ENCODE peak calls at places on chromosomes 2 and 18, in ten cellular contexts. One of them, this sample, is unnamed.

GRCh38 chr2:9112079-9112721 is 94.4 kb upstream of the ASAP2 start:
- DNase-seq in activated CD8-positive, alpha-beta memory T cell treated with anti-CD3 and anti-CD28 coated beads for 24 hours: no peak
- DNase-seq in type B pancreatic cell: no peak
- DNase-seq in naive thymus-derived CD8-positive, alpha-beta T cell: no peak
- DNase-seq in RPMI8226: no peak
- DNase-seq in Caki2: peak; percentile 77
- DNase-seq in activated T-cell treated with anti-CD3 and anti-CD28 coated beads, Interleukin-2, amount 50 U/mL, for 48 hours: no peak
- DNase-seq in Calu3: peak; percentile 47
- DNase-seq in stimulated activated CD4-positive, alpha-beta T cell treated with anti-CD3 and anti-CD28 coated beads, Interleukin-4, amount 100 ng/mL, for 24 hours: no peak
- DNase-seq in NCI-H82: no peak
- DNase-seq in this sample: no peak

GRCh38 chr18:79954791-79955190 is 3.3 kb upstream of the SLC66A2 start:
- DNase-seq in activated CD8-positive, alpha-beta memory T cell treated with anti-CD3 and anti-CD28 coated beads for 24 hours: peak; percentile 43
- DNase-seq in type B pancreatic cell: peak; percentile 40
- DNase-seq in naive thymus-derived CD8-positive, alpha-beta T cell: no peak
- DNase-seq in RPMI8226: no peak
- DNase-seq in Caki2: no peak
- DNase-seq in activated T-cell treated with anti-CD3 and anti-CD28 coated beads, Interleukin-2, amount 50 U/mL, for 48 hours: no peak
- DNase-seq in Calu3: no peak
- DNase-seq in stimulated activated CD4-positive, alpha-beta T cell treated with anti-CD3 and anti-CD28 coated beads, Interleukin-4, amount 100 ng/mL, for 24 hours: no peak
- DNase-seq in NCI-H82: no peak
- DNase-seq in this sample: no peak

GRCh38 chr2:151481744-151482143 is 72.0 kb downstream of the RIF1 start:
- DNase-seq in activated CD8-positive, alpha-beta memory T cell treated with anti-CD3 and anti-CD28 coated beads for 24 hours: no peak
- DNase-seq in type B pancreatic cell: no peak
- DNase-seq in naive thymus-derived CD8-positive, alpha-beta T cell: no peak
- DNase-seq in RPMI8226: no peak
- DNase-seq in Caki2: no peak
- DNase-seq in activated T-cell treated with anti-CD3 and anti-CD28 coated beads, Interleukin-2, amount 50 U/mL, for 48 hours: peak; percentile 31
- DNase-seq in Calu3: no peak
- DNase-seq in stimulated activated CD4-positive, alpha-beta T cell treated with anti-CD3 and anti-CD28 coated beads, Interleukin-4, amount 100 ng/mL, for 24 hours: peak; percentile 40
- DNase-seq in NCI-H82: no peak
- DNase-seq in this sample: no peak

GRCh38 chr2:210128961-210129360 is 42.2 kb downstream of the KANSL1L start:
- DNase-seq in activated CD8-positive, alpha-beta memory T cell treated with anti-CD3 and anti-CD28 coated beads for 24 hours: no peak
- DNase-seq in type B pancreatic cell: no peak
- DNase-seq in naive thymus-derived CD8-positive, alpha-beta T cell: no peak
- DNase-seq in RPMI8226: no peak
- DNase-seq in Caki2: no peak
- DNase-seq in activated T-cell treated with anti-CD3 and anti-CD28 coated beads, Interleukin-2, amount 50 U/mL, for 48 hours: no peak
- DNase-seq in Calu3: no peak
- DNase-seq in stimulated activated CD4-positive, alpha-beta T cell treated with anti-CD3 and anti-CD28 coated beads, Interleukin-4, amount 100 ng/mL, for 24 hours: no peak
- DNase-seq in NCI-H82: no peak
- DNase-seq in this sample: peak; percentile 77

GRCh38 chr18:25228410-25228809 is 123.6 kb downstream of the ZNF521 start:
- DNase-seq in activated CD8-positive, alpha-beta memory T cell treated with anti-CD3 and anti-CD28 coated beads for 24 hours: no peak
- DNase-seq in type B pancreatic cell: no peak
- DNase-seq in naive thymus-derived CD8-positive, alpha-beta T cell: no peak
- DNase-seq in RPMI8226: no peak
- DNase-seq in Caki2: no peak
- DNase-seq in activated T-cell treated with anti-CD3 and anti-CD28 coated beads, Interleukin-2, amount 50 U/mL, for 48 hours: no peak
- DNase-seq in Calu3: no peak
- DNase-seq in stimulated activated CD4-positive, alpha-beta T cell treated with anti-CD3 and anti-CD28 coated beads, Interleukin-4, amount 100 ng/mL, for 24 hours: no peak
- DNase-seq in NCI-H82: no peak
- DNase-seq in this sample: no peak

GRCh38 chr2:141863964-141864363 is 266.9 kb downstream of the LRP1B start:
- DNase-seq in activated CD8-positive, alpha-beta memory T cell treated with anti-CD3 and anti-CD28 coated beads for 24 hours: no peak
- DNase-seq in type B pancreatic cell: no peak
- DNase-seq in naive thymus-derived CD8-positive, alpha-beta T cell: no peak
- DNase-seq in RPMI8226: no peak
- DNase-seq in Caki2: no peak
- DNase-seq in activated T-cell treated with anti-CD3 and anti-CD28 coated beads, Interleukin-2, amount 50 U/mL, for 48 hours: no peak
- DNase-seq in Calu3: no peak
- DNase-seq in stimulated activated CD4-positive, alpha-beta T cell treated with anti-CD3 and anti-CD28 coated beads, Interleukin-4, amount 100 ng/mL, for 24 hours: no peak
- DNase-seq in NCI-H82: no peak
- DNase-seq in this sample: no peak

GRCh38 chr18:52070295-52070756 is 269.7 kb upstream of the DCC start:
- DNase-seq in activated CD8-positive, alpha-beta memory T cell treated with anti-CD3 and anti-CD28 coated beads for 24 hours: no peak
- DNase-seq in type B pancreatic cell: no peak
- DNase-seq in naive thymus-derived CD8-positive, alpha-beta T cell: no peak
- DNase-seq in RPMI8226: no peak
- DNase-seq in Caki2: peak; percentile 62
- DNase-seq in activated T-cell treated with anti-CD3 and anti-CD28 coated beads, Interleukin-2, amount 50 U/mL, for 48 hours: no peak
- DNase-seq in Calu3: no peak
- DNase-seq in stimulated activated CD4-positive, alpha-beta T cell treated with anti-CD3 and anti-CD28 coated beads, Interleukin-4, amount 100 ng/mL, for 24 hours: no peak
- DNase-seq in NCI-H82: no peak
- DNase-seq in this sample: no peak

GRCh38 chr2:143123911-143124310 is 5.3 kb upstream of the ARHGAP15 start:
- DNase-seq in activated CD8-positive, alpha-beta memory T cell treated with anti-CD3 and anti-CD28 coated beads for 24 hours: no peak
- DNase-seq in type B pancreatic cell: no peak
- DNase-seq in naive thymus-derived CD8-positive, alpha-beta T cell: no peak
- DNase-seq in RPMI8226: no peak
- DNase-seq in Caki2: no peak
- DNase-seq in activated T-cell treated with anti-CD3 and anti-CD28 coated beads, Interleukin-2, amount 50 U/mL, for 48 hours: no peak
- DNase-seq in Calu3: peak; percentile 9
- DNase-seq in stimulated activated CD4-positive, alpha-beta T cell treated with anti-CD3 and anti-CD28 coated beads, Interleukin-4, amount 100 ng/mL, for 24 hours: no peak
- DNase-seq in NCI-H82: no peak
- DNase-seq in this sample: no peak

GRCh38 chr2:24008672-24009366 is 1.1 kb upstream of the MFSD2B start:
- DNase-seq in activated CD8-positive, alpha-beta memory T cell treated with anti-CD3 and anti-CD28 coated beads for 24 hours: no peak
- DNase-seq in type B pancreatic cell: no peak
- DNase-seq in naive thymus-derived CD8-positive, alpha-beta T cell: no peak
- DNase-seq in RPMI8226: no peak
- DNase-seq in Caki2: peak; percentile 58
- DNase-seq in activated T-cell treated with anti-CD3 and anti-CD28 coated beads, Interleukin-2, amount 50 U/mL, for 48 hours: no peak
- DNase-seq in Calu3: no peak
- DNase-seq in stimulated activated CD4-positive, alpha-beta T cell treated with anti-CD3 and anti-CD28 coated beads, Interleukin-4, amount 100 ng/mL, for 24 hours: no peak
- DNase-seq in NCI-H82: no peak
- DNase-seq in this sample: no peak

GRCh38 chr18:79800353-79801180 is 2.8 kb downstream of the KCNG2 start:
- DNase-seq in activated CD8-positive, alpha-beta memory T cell treated with anti-CD3 and anti-CD28 coated beads for 24 hours: no peak
- DNase-seq in type B pancreatic cell: peak; percentile 68
- DNase-seq in naive thymus-derived CD8-positive, alpha-beta T cell: no peak
- DNase-seq in RPMI8226: no peak
- DNase-seq in Caki2: no peak
- DNase-seq in activated T-cell treated with anti-CD3 and anti-CD28 coated beads, Interleukin-2, amount 50 U/mL, for 48 hours: no peak
- DNase-seq in Calu3: no peak
- DNase-seq in stimulated activated CD4-positive, alpha-beta T cell treated with anti-CD3 and anti-CD28 coated beads, Interleukin-4, amount 100 ng/mL, for 24 hours: no peak
- DNase-seq in NCI-H82: no peak
- DNase-seq in this sample: no peak

GRCh38 chr2:149313512-149313972 is 16.8 kb upstream of the LYPD6 start:
- DNase-seq in activated CD8-positive, alpha-beta memory T cell treated with anti-CD3 and anti-CD28 coated beads for 24 hours: no peak
- DNase-seq in type B pancreatic cell: no peak
- DNase-seq in naive thymus-derived CD8-positive, alpha-beta T cell: peak; percentile 18
- DNase-seq in RPMI8226: peak; percentile 29
- DNase-seq in Caki2: peak; percentile 21
- DNase-seq in activated T-cell treated with anti-CD3 and anti-CD28 coated beads, Interleukin-2, amount 50 U/mL, for 48 hours: no peak
- DNase-seq in Calu3: peak; percentile 28
- DNase-seq in stimulated activated CD4-positive, alpha-beta T cell treated with anti-CD3 and anti-CD28 coated beads, Interleukin-4, amount 100 ng/mL, for 24 hours: no peak
- DNase-seq in NCI-H82: peak; percentile 70
- DNase-seq in this sample: peak; percentile 56

GRCh38 chr2:29459445-29460179 is 344.4 kb downstream of the CLIP4 start:
- DNase-seq in activated CD8-positive, alpha-beta memory T cell treated with anti-CD3 and anti-CD28 coated beads for 24 hours: no peak
- DNase-seq in type B pancreatic cell: no peak
- DNase-seq in naive thymus-derived CD8-positive, alpha-beta T cell: no peak
- DNase-seq in RPMI8226: no peak
- DNase-seq in Caki2: no peak
- DNase-seq in activated T-cell treated with anti-CD3 and anti-CD28 coated beads, Interleukin-2, amount 50 U/mL, for 48 hours: no peak
- DNase-seq in Calu3: no peak
- DNase-seq in stimulated activated CD4-positive, alpha-beta T cell treated with anti-CD3 and anti-CD28 coated beads, Interleukin-4, amount 100 ng/mL, for 24 hours: no peak
- DNase-seq in NCI-H82: no peak
- DNase-seq in this sample: no peak

GRCh38 chr2:200274116-200275075 is 32.1 kb upstream of the SPATS2L start:
- DNase-seq in activated CD8-positive, alpha-beta memory T cell treated with anti-CD3 and anti-CD28 coated beads for 24 hours: no peak
- DNase-seq in type B pancreatic cell: no peak
- DNase-seq in naive thymus-derived CD8-positive, alpha-beta T cell: no peak
- DNase-seq in RPMI8226: no peak
- DNase-seq in Caki2: no peak
- DNase-seq in activated T-cell treated with anti-CD3 and anti-CD28 coated beads, Interleukin-2, amount 50 U/mL, for 48 hours: no peak
- DNase-seq in Calu3: no peak
- DNase-seq in stimulated activated CD4-positive, alpha-beta T cell treated with anti-CD3 and anti-CD28 coated beads, Interleukin-4, amount 100 ng/mL, for 24 hours: no peak
- DNase-seq in NCI-H82: no peak
- DNase-seq in this sample: no peak

GRCh38 chr18:79380816-79381806 is 14.6 kb upstream of the NFATC1 start:
- DNase-seq in activated CD8-positive, alpha-beta memory T cell treated with anti-CD3 and anti-CD28 coated beads for 24 hours: peak; percentile 92
- DNase-seq in type B pancreatic cell: no peak
- DNase-seq in naive thymus-derived CD8-positive, alpha-beta T cell: peak; percentile 62
- DNase-seq in RPMI8226: peak; percentile 69
- DNase-seq in Caki2: peak; percentile 19
- DNase-seq in activated T-cell treated with anti-CD3 and anti-CD28 coated beads, Interleukin-2, amount 50 U/mL, for 48 hours: peak; percentile 86
- DNase-seq in Calu3: peak; percentile 68
- DNase-seq in stimulated activated CD4-positive, alpha-beta T cell treated with anti-CD3 and anti-CD28 coated beads, Interleukin-4, amount 100 ng/mL, for 24 hours: peak; percentile 80
- DNase-seq in NCI-H82: peak; percentile 57
- DNase-seq in this sample: no peak

GRCh38 chr18:49814147-49814499 is 790 bp upstream of the ACAA2 start:
- DNase-seq in activated CD8-positive, alpha-beta memory T cell treated with anti-CD3 and anti-CD28 coated beads for 24 hours: no peak
- DNase-seq in type B pancreatic cell: peak; percentile 76
- DNase-seq in naive thymus-derived CD8-positive, alpha-beta T cell: no peak
- DNase-seq in RPMI8226: peak; percentile 66
- DNase-seq in Caki2: peak; percentile 51
- DNase-seq in activated T-cell treated with anti-CD3 and anti-CD28 coated beads, Interleukin-2, amount 50 U/mL, for 48 hours: peak; percentile 77
- DNase-seq in Calu3: peak; percentile 41
- DNase-seq in stimulated activated CD4-positive, alpha-beta T cell treated with anti-CD3 and anti-CD28 coated beads, Interleukin-4, amount 100 ng/mL, for 24 hours: peak; percentile 52
- DNase-seq in NCI-H82: peak; percentile 86
- DNase-seq in this sample: no peak

GRCh38 chr2:239853121-239853520 is 172.0 kb downstream of the NDUFA10 start:
- DNase-seq in activated CD8-positive, alpha-beta memory T cell treated with anti-CD3 and anti-CD28 coated beads for 24 hours: no peak
- DNase-seq in type B pancreatic cell: peak; percentile 25
- DNase-seq in naive thymus-derived CD8-positive, alpha-beta T cell: no peak
- DNase-seq in RPMI8226: no peak
- DNase-seq in Caki2: no peak
- DNase-seq in activated T-cell treated with anti-CD3 and anti-CD28 coated beads, Interleukin-2, amount 50 U/mL, for 48 hours: no peak
- DNase-seq in Calu3: no peak
- DNase-seq in stimulated activated CD4-positive, alpha-beta T cell treated with anti-CD3 and anti-CD28 coated beads, Interleukin-4, amount 100 ng/mL, for 24 hours: no peak
- DNase-seq in NCI-H82: no peak
- DNase-seq in this sample: no peak

GRCh38 chr2:35081001-35081628 is 1274.5 kb upstream of the CRIM1 start:
- DNase-seq in activated CD8-positive, alpha-beta memory T cell treated with anti-CD3 and anti-CD28 coated beads for 24 hours: no peak
- DNase-seq in type B pancreatic cell: no peak
- DNase-seq in naive thymus-derived CD8-positive, alpha-beta T cell: no peak
- DNase-seq in RPMI8226: no peak
- DNase-seq in Caki2: no peak
- DNase-seq in activated T-cell treated with anti-CD3 and anti-CD28 coated beads, Interleukin-2, amount 50 U/mL, for 48 hours: no peak
- DNase-seq in Calu3: no peak
- DNase-seq in stimulated activated CD4-positive, alpha-beta T cell treated with anti-CD3 and anti-CD28 coated beads, Interleukin-4, amount 100 ng/mL, for 24 hours: no peak
- DNase-seq in NCI-H82: no peak
- DNase-seq in this sample: no peak

GRCh38 chr18:79987566-79987965 is 797 bp downstream of the TXNL4A start:
- DNase-seq in activated CD8-positive, alpha-beta memory T cell treated with anti-CD3 and anti-CD28 coated beads for 24 hours: no peak
- DNase-seq in type B pancreatic cell: no peak
- DNase-seq in naive thymus-derived CD8-positive, alpha-beta T cell: no peak
- DNase-seq in RPMI8226: no peak
- DNase-seq in Caki2: no peak
- DNase-seq in activated T-cell treated with anti-CD3 and anti-CD28 coated beads, Interleukin-2, amount 50 U/mL, for 48 hours: no peak
- DNase-seq in Calu3: no peak
- DNase-seq in stimulated activated CD4-positive, alpha-beta T cell treated with anti-CD3 and anti-CD28 coated beads, Interleukin-4, amount 100 ng/mL, for 24 hours: no peak
- DNase-seq in NCI-H82: no peak
- DNase-seq in this sample: no peak

GRCh38 chr2:51028829-51029228 is 3.1 kb downstream of the NRXN1 start:
- DNase-seq in activated CD8-positive, alpha-beta memory T cell treated with anti-CD3 and anti-CD28 coated beads for 24 hours: no peak
- DNase-seq in type B pancreatic cell: no peak
- DNase-seq in naive thymus-derived CD8-positive, alpha-beta T cell: no peak
- DNase-seq in RPMI8226: no peak
- DNase-seq in Caki2: no peak
- DNase-seq in activated T-cell treated with anti-CD3 and anti-CD28 coated beads, Interleukin-2, amount 50 U/mL, for 48 hours: no peak
- DNase-seq in Calu3: no peak
- DNase-seq in stimulated activated CD4-positive, alpha-beta T cell treated with anti-CD3 and anti-CD28 coated beads, Interleukin-4, amount 100 ng/mL, for 24 hours: no peak
- DNase-seq in NCI-H82: no peak
- DNase-seq in this sample: no peak

GRCh38 chr18:44732604-44733003 is 51.9 kb downstream of the SETBP1 start:
- DNase-seq in activated CD8-positive, alpha-beta memory T cell treated with anti-CD3 and anti-CD28 coated beads for 24 hours: peak; percentile 13
- DNase-seq in type B pancreatic cell: no peak
- DNase-seq in naive thymus-derived CD8-positive, alpha-beta T cell: no peak
- DNase-seq in RPMI8226: no peak
- DNase-seq in Caki2: no peak
- DNase-seq in activated T-cell treated with anti-CD3 and anti-CD28 coated beads, Interleukin-2, amount 50 U/mL, for 48 hours: no peak
- DNase-seq in Calu3: no peak
- DNase-seq in stimulated activated CD4-positive, alpha-beta T cell treated with anti-CD3 and anti-CD28 coated beads, Interleukin-4, amount 100 ng/mL, for 24 hours: no peak
- DNase-seq in NCI-H82: no peak
- DNase-seq in this sample: no peak

GRCh38 chr18:35463837-35464236 is 33.9 kb downstream of the INO80C start:
- DNase-seq in activated CD8-positive, alpha-beta memory T cell treated with anti-CD3 and anti-CD28 coated beads for 24 hours: no peak
- DNase-seq in type B pancreatic cell: no peak
- DNase-seq in naive thymus-derived CD8-positive, alpha-beta T cell: no peak
- DNase-seq in RPMI8226: no peak
- DNase-seq in Caki2: no peak
- DNase-seq in activated T-cell treated with anti-CD3 and anti-CD28 coated beads, Interleukin-2, amount 50 U/mL, for 48 hours: no peak
- DNase-seq in Calu3: no peak
- DNase-seq in stimulated activated CD4-positive, alpha-beta T cell treated with anti-CD3 and anti-CD28 coated beads, Interleukin-4, amount 100 ng/mL, for 24 hours: no peak
- DNase-seq in NCI-H82: no peak
- DNase-seq in this sample: no peak

GRCh38 chr2:6480514-6480913 is 385.2 kb downstream of the CMPK2 start:
- DNase-seq in activated CD8-positive, alpha-beta memory T cell treated with anti-CD3 and anti-CD28 coated beads for 24 hours: no peak
- DNase-seq in type B pancreatic cell: no peak
- DNase-seq in naive thymus-derived CD8-positive, alpha-beta T cell: no peak
- DNase-seq in RPMI8226: no peak
- DNase-seq in Caki2: no peak
- DNase-seq in activated T-cell treated with anti-CD3 and anti-CD28 coated beads, Interleukin-2, amount 50 U/mL, for 48 hours: no peak
- DNase-seq in Calu3: no peak
- DNase-seq in stimulated activated CD4-positive, alpha-beta T cell treated with anti-CD3 and anti-CD28 coated beads, Interleukin-4, amount 100 ng/mL, for 24 hours: no peak
- DNase-seq in NCI-H82: no peak
- DNase-seq in this sample: no peak

GRCh38 chr2:111883661-111884591 is at the start of gene ANAPC1:
- DNase-seq in activated CD8-positive, alpha-beta memory T cell treated with anti-CD3 and anti-CD28 coated beads for 24 hours: peak; percentile 95
- DNase-seq in type B pancreatic cell: peak; percentile 90
- DNase-seq in naive thymus-derived CD8-positive, alpha-beta T cell: peak; percentile 87
- DNase-seq in RPMI8226: peak; percentile 91
- DNase-seq in Caki2: peak; percentile 90
- DNase-seq in activated T-cell treated with anti-CD3 and anti-CD28 coated beads, Interleukin-2, amount 50 U/mL, for 48 hours: peak; percentile 92
- DNase-seq in Calu3: peak; percentile 91
- DNase-seq in stimulated activated CD4-positive, alpha-beta T cell treated with anti-CD3 and anti-CD28 coated beads, Interleukin-4, amount 100 ng/mL, for 24 hours: peak; percentile 89
- DNase-seq in NCI-H82: peak; percentile 93
- DNase-seq in this sample: peak; percentile 21

GRCh38 chr2:123993728-123994323 is 31.3 kb upstream of the CNTNAP5 start:
- DNase-seq in activated CD8-positive, alpha-beta memory T cell treated with anti-CD3 and anti-CD28 coated beads for 24 hours: no peak
- DNase-seq in type B pancreatic cell: no peak
- DNase-seq in naive thymus-derived CD8-positive, alpha-beta T cell: peak; percentile 4
- DNase-seq in RPMI8226: peak; percentile 41
- DNase-seq in Caki2: no peak
- DNase-seq in activated T-cell treated with anti-CD3 and anti-CD28 coated beads, Interleukin-2, amount 50 U/mL, for 48 hours: no peak
- DNase-seq in Calu3: peak; percentile 26
- DNase-seq in stimulated activated CD4-positive, alpha-beta T cell treated with anti-CD3 and anti-CD28 coated beads, Interleukin-4, amount 100 ng/mL, for 24 hours: peak; percentile 3
- DNase-seq in NCI-H82: peak; percentile 82
- DNase-seq in this sample: peak; percentile 13

GRCh38 chr2:15668611-15669305 is 77.1 kb downstream of the DDX1 start:
- DNase-seq in activated CD8-positive, alpha-beta memory T cell treated with anti-CD3 and anti-CD28 coated beads for 24 hours: no peak
- DNase-seq in type B pancreatic cell: no peak
- DNase-seq in naive thymus-derived CD8-positive, alpha-beta T cell: no peak
- DNase-seq in RPMI8226: no peak
- DNase-seq in Caki2: no peak
- DNase-seq in activated T-cell treated with anti-CD3 and anti-CD28 coated beads, Interleukin-2, amount 50 U/mL, for 48 hours: no peak
- DNase-seq in Calu3: no peak
- DNase-seq in stimulated activated CD4-positive, alpha-beta T cell treated with anti-CD3 and anti-CD28 coated beads, Interleukin-4, amount 100 ng/mL, for 24 hours: no peak
- DNase-seq in NCI-H82: peak; percentile 84
- DNase-seq in this sample: no peak

GRCh38 chr2:157312866-157313486 is 12.6 kb downstream of the ERMN start:
- DNase-seq in activated CD8-positive, alpha-beta memory T cell treated with anti-CD3 and anti-CD28 coated beads for 24 hours: no peak
- DNase-seq in type B pancreatic cell: no peak
- DNase-seq in naive thymus-derived CD8-positive, alpha-beta T cell: no peak
- DNase-seq in RPMI8226: no peak
- DNase-seq in Caki2: no peak
- DNase-seq in activated T-cell treated with anti-CD3 and anti-CD28 coated beads, Interleukin-2, amount 50 U/mL, for 48 hours: no peak
- DNase-seq in Calu3: no peak
- DNase-seq in stimulated activated CD4-positive, alpha-beta T cell treated with anti-CD3 and anti-CD28 coated beads, Interleukin-4, amount 100 ng/mL, for 24 hours: peak; percentile 21
- DNase-seq in NCI-H82: no peak
- DNase-seq in this sample: no peak

GRCh38 chr2:16031055-16031847 is 90.9 kb downstream of the MYCN start:
- DNase-seq in activated CD8-positive, alpha-beta memory T cell treated with anti-CD3 and anti-CD28 coated beads for 24 hours: no peak
- DNase-seq in type B pancreatic cell: no peak
- DNase-seq in naive thymus-derived CD8-positive, alpha-beta T cell: no peak
- DNase-seq in RPMI8226: no peak
- DNase-seq in Caki2: no peak
- DNase-seq in activated T-cell treated with anti-CD3 and anti-CD28 coated beads, Interleukin-2, amount 50 U/mL, for 48 hours: no peak
- DNase-seq in Calu3: no peak
- DNase-seq in stimulated activated CD4-positive, alpha-beta T cell treated with anti-CD3 and anti-CD28 coated beads, Interleukin-4, amount 100 ng/mL, for 24 hours: no peak
- DNase-seq in NCI-H82: no peak
- DNase-seq in this sample: no peak

GRCh38 chr2:10065683-10066055 is 14.5 kb downstream of the CYS1 start:
- DNase-seq in activated CD8-positive, alpha-beta memory T cell treated with anti-CD3 and anti-CD28 coated beads for 24 hours: no peak
- DNase-seq in type B pancreatic cell: no peak
- DNase-seq in naive thymus-derived CD8-positive, alpha-beta T cell: no peak
- DNase-seq in RPMI8226: no peak
- DNase-seq in Caki2: no peak
- DNase-seq in activated T-cell treated with anti-CD3 and anti-CD28 coated beads, Interleukin-2, amount 50 U/mL, for 48 hours: no peak
- DNase-seq in Calu3: no peak
- DNase-seq in stimulated activated CD4-positive, alpha-beta T cell treated with anti-CD3 and anti-CD28 coated beads, Interleukin-4, amount 100 ng/mL, for 24 hours: no peak
- DNase-seq in NCI-H82: no peak
- DNase-seq in this sample: no peak

This sample was measured in LNCaP clone FGC.